ENCODE peak calls at places on chromosome 3, in seven cellular contexts. E is heart left ventricle, S is WTC11, W is AG10803, J is lower lobe of right lung, O is HS-27A, R is NCI-H774. B is an unnamed sample.

GRCh38 chr3:154040283-154040682 is 80.9 kb upstream of the ARHGEF26 start:
- DNase-seq in E (no peak), S (no peak), W (peak), J (no peak), O (no peak), R (no peak), B (peak)

GRCh38 chr3:151015762-151016161 is 43.2 kb upstream of the CLRN1 start:
- DNase-seq in E (no peak), S (no peak), W (peak), J (no peak), O (no peak), R (no peak), B (no peak)

GRCh38 chr3:135966349-135966695 is 794 bp downstream of the PPP2R3A start:
- DNase-seq in E (peak), S (peak), W (no peak), J (no peak), O (no peak), R (no peak), B (no peak)

GRCh38 chr3:107153981-107154380 is 223.3 kb upstream of the CCDC54 start:
- DNase-seq in E (no peak), S (no peak), W (no peak), J (no peak), O (no peak), R (no peak), B (no peak)

GRCh38 chr3:39234705-39235104 is 42.3 kb upstream of the XIRP1 start:
- DNase-seq in E (no peak), S (no peak), W (no peak), J (no peak), O (no peak), R (no peak), B (peak)

GRCh38 chr3:152554980-152555379 is 280.0 kb upstream of the P2RY1 start:
- DNase-seq in E (peak), S (no peak), W (no peak), J (no peak), O (no peak), R (no peak), B (no peak)

GRCh38 chr3:69094467-69095205 is 9.9 kb downstream of the ARL6IP5 start:
- DNase-seq in E (no peak), S (no peak), W (peak), J (no peak), O (no peak), R (no peak), B (peak)

GRCh38 chr3:51712511-51712931 is 5.7 kb downstream of the GRM2 start:
- DNase-seq in E (no peak), S (peak), W (no peak), J (no peak), O (no peak), R (no peak), B (no peak)

GRCh38 chr3:124569761-124570160 is 160.5 kb upstream of the UMPS start:
- DNase-seq in E (peak), S (no peak), W (no peak), J (no peak), O (no peak), R (no peak), B (no peak)

GRCh38 chr3:61562810-61563613 is 1.6 kb downstream of the PTPRG start:
- DNase-seq in E (peak), S (peak), W (peak), J (peak), O (no peak), R (no peak), B (no peak)

GRCh38 chr3:197376020-197376419 is 77.6 kb upstream of the DLG1 start:
- DNase-seq in E (no peak), S (no peak), W (no peak), J (no peak), O (no peak), R (no peak), B (no peak)

GRCh38 chr3:186598108-186598784 is 14.6 kb upstream of the AHSG start:
- DNase-seq in E (peak), S (no peak), W (peak), J (no peak), O (no peak), R (no peak), B (no peak)

GRCh38 chr3:137163958-137164357 is 206.2 kb downstream of the IL20RB start:
- DNase-seq in E (no peak), S (no peak), W (no peak), J (no peak), O (no peak), R (no peak), B (no peak)

GRCh38 chr3:99753268-99753975 is 64.2 kb upstream of the CMSS1 start:
- DNase-seq in E (peak), S (peak), W (peak), J (no peak), O (no peak), R (peak), B (peak)

GRCh38 chr3:80559701-80560100 is 791.9 kb upstream of the ROBO1 start:
- DNase-seq in E (no peak), S (no peak), W (no peak), J (no peak), O (no peak), R (no peak), B (no peak)